ENCODE peak calls at places on chromosomes 4 and X, in eight cellular contexts. One of them, this sample, is unnamed.

GRCh38 chrX:130171446-130172126 is at the start of gene RAB33A:
- DNase-seq in left colon: no peak
- DNase-seq in nephron progenitor cell: peak
- DNase-seq in GM06990: peak
- DNase-seq in fibroblast of the aortic adventitia: peak
- DNase-seq in stimulated activated CD4-positive, alpha-beta T cell treated with anti-CD3 and anti-CD28 coated beads, Interleukin-2, amount 100 ng/mL, for 48 hours: no peak
- DNase-seq in activated CD8-positive, alpha-beta T cell treated with anti-CD3 and anti-CD28 coated beads, Interleukin-2, amount 10 ng/mL, durations not matched to agents 7 days and 5 days: peak
- DNase-seq in RKO: no peak
- DNase-seq in this sample: peak

GRCh38 chr4:146335763-146336412 is 121.5 kb downstream of the REELD1 start:
- DNase-seq in left colon: no peak
- DNase-seq in nephron progenitor cell: no peak
- DNase-seq in GM06990: no peak
- DNase-seq in fibroblast of the aortic adventitia: no peak
- DNase-seq in stimulated activated CD4-positive, alpha-beta T cell treated with anti-CD3 and anti-CD28 coated beads, Interleukin-2, amount 100 ng/mL, for 48 hours: no peak
- DNase-seq in activated CD8-positive, alpha-beta T cell treated with anti-CD3 and anti-CD28 coated beads, Interleukin-2, amount 10 ng/mL, durations not matched to agents 7 days and 5 days: no peak
- DNase-seq in RKO: no peak
- DNase-seq in this sample: no peak

GRCh38 chr4:183505556-183506388 is 914 bp downstream of the ING2 start:
- DNase-seq in left colon: peak
- DNase-seq in nephron progenitor cell: peak
- DNase-seq in GM06990: peak
- DNase-seq in fibroblast of the aortic adventitia: peak
- DNase-seq in stimulated activated CD4-positive, alpha-beta T cell treated with anti-CD3 and anti-CD28 coated beads, Interleukin-2, amount 100 ng/mL, for 48 hours: peak
- DNase-seq in activated CD8-positive, alpha-beta T cell treated with anti-CD3 and anti-CD28 coated beads, Interleukin-2, amount 10 ng/mL, durations not matched to agents 7 days and 5 days: peak
- DNase-seq in RKO: peak
- DNase-seq in this sample: peak

GRCh38 chrX:53050841-53051240 is 2.3 kb downstream of the GPR173 start:
- DNase-seq in left colon: no peak
- DNase-seq in nephron progenitor cell: no peak
- DNase-seq in GM06990: no peak
- DNase-seq in fibroblast of the aortic adventitia: peak
- DNase-seq in stimulated activated CD4-positive, alpha-beta T cell treated with anti-CD3 and anti-CD28 coated beads, Interleukin-2, amount 100 ng/mL, for 48 hours: no peak
- DNase-seq in activated CD8-positive, alpha-beta T cell treated with anti-CD3 and anti-CD28 coated beads, Interleukin-2, amount 10 ng/mL, durations not matched to agents 7 days and 5 days: no peak
- DNase-seq in RKO: no peak
- DNase-seq in this sample: no peak

GRCh38 chr4:83046693-83047473 is 11.9 kb downstream of the COPS4 start:
- DNase-seq in left colon: no peak
- DNase-seq in nephron progenitor cell: no peak
- DNase-seq in GM06990: no peak
- DNase-seq in fibroblast of the aortic adventitia: no peak
- DNase-seq in stimulated activated CD4-positive, alpha-beta T cell treated with anti-CD3 and anti-CD28 coated beads, Interleukin-2, amount 100 ng/mL, for 48 hours: no peak
- DNase-seq in activated CD8-positive, alpha-beta T cell treated with anti-CD3 and anti-CD28 coated beads, Interleukin-2, amount 10 ng/mL, durations not matched to agents 7 days and 5 days: no peak
- DNase-seq in RKO: no peak
- DNase-seq in this sample: no peak

GRCh38 chr4:27368781-27369180 is 508.1 kb downstream of the STIM2 start:
- DNase-seq in left colon: no peak
- DNase-seq in nephron progenitor cell: no peak
- DNase-seq in GM06990: no peak
- DNase-seq in fibroblast of the aortic adventitia: peak
- DNase-seq in stimulated activated CD4-positive, alpha-beta T cell treated with anti-CD3 and anti-CD28 coated beads, Interleukin-2, amount 100 ng/mL, for 48 hours: no peak
- DNase-seq in activated CD8-positive, alpha-beta T cell treated with anti-CD3 and anti-CD28 coated beads, Interleukin-2, amount 10 ng/mL, durations not matched to agents 7 days and 5 days: no peak
- DNase-seq in RKO: no peak
- DNase-seq in this sample: no peak

GRCh38 chr4:3646280-3646679 is 114.1 kb upstream of the LRPAP1 start:
- DNase-seq in left colon: no peak
- DNase-seq in nephron progenitor cell: no peak
- DNase-seq in GM06990: no peak
- DNase-seq in fibroblast of the aortic adventitia: no peak
- DNase-seq in stimulated activated CD4-positive, alpha-beta T cell treated with anti-CD3 and anti-CD28 coated beads, Interleukin-2, amount 100 ng/mL, for 48 hours: no peak
- DNase-seq in activated CD8-positive, alpha-beta T cell treated with anti-CD3 and anti-CD28 coated beads, Interleukin-2, amount 10 ng/mL, durations not matched to agents 7 days and 5 days: no peak
- DNase-seq in RKO: no peak
- DNase-seq in this sample: no peak

GRCh38 chr4:2462218-2462991 is 6.5 kb upstream of the RNF4 start:
- DNase-seq in left colon: peak
- DNase-seq in nephron progenitor cell: peak
- DNase-seq in GM06990: peak
- DNase-seq in fibroblast of the aortic adventitia: peak
- DNase-seq in stimulated activated CD4-positive, alpha-beta T cell treated with anti-CD3 and anti-CD28 coated beads, Interleukin-2, amount 100 ng/mL, for 48 hours: peak
- DNase-seq in activated CD8-positive, alpha-beta T cell treated with anti-CD3 and anti-CD28 coated beads, Interleukin-2, amount 10 ng/mL, durations not matched to agents 7 days and 5 days: peak
- DNase-seq in RKO: peak
- DNase-seq in this sample: peak

GRCh38 chrX:119501511-119502148 is 33.4 kb downstream of the SLC25A5 start:
- DNase-seq in left colon: no peak
- DNase-seq in nephron progenitor cell: no peak
- DNase-seq in GM06990: no peak
- DNase-seq in fibroblast of the aortic adventitia: no peak
- DNase-seq in stimulated activated CD4-positive, alpha-beta T cell treated with anti-CD3 and anti-CD28 coated beads, Interleukin-2, amount 100 ng/mL, for 48 hours: no peak
- DNase-seq in activated CD8-positive, alpha-beta T cell treated with anti-CD3 and anti-CD28 coated beads, Interleukin-2, amount 10 ng/mL, durations not matched to agents 7 days and 5 days: no peak
- DNase-seq in RKO: no peak
- DNase-seq in this sample: no peak

GRCh38 chr4:113958766-113959540 is 20.5 kb downstream of the ARSJ start:
- DNase-seq in left colon: no peak
- DNase-seq in nephron progenitor cell: no peak
- DNase-seq in GM06990: no peak
- DNase-seq in fibroblast of the aortic adventitia: peak
- DNase-seq in stimulated activated CD4-positive, alpha-beta T cell treated with anti-CD3 and anti-CD28 coated beads, Interleukin-2, amount 100 ng/mL, for 48 hours: no peak
- DNase-seq in activated CD8-positive, alpha-beta T cell treated with anti-CD3 and anti-CD28 coated beads, Interleukin-2, amount 10 ng/mL, durations not matched to agents 7 days and 5 days: no peak
- DNase-seq in RKO: peak
- DNase-seq in this sample: no peak

GRCh38 chrX:57977992-57978391 is 67.7 kb upstream of the ZXDA start:
- DNase-seq in left colon: no peak
- DNase-seq in nephron progenitor cell: no peak
- DNase-seq in GM06990: no peak
- DNase-seq in fibroblast of the aortic adventitia: no peak
- DNase-seq in stimulated activated CD4-positive, alpha-beta T cell treated with anti-CD3 and anti-CD28 coated beads, Interleukin-2, amount 100 ng/mL, for 48 hours: no peak
- DNase-seq in activated CD8-positive, alpha-beta T cell treated with anti-CD3 and anti-CD28 coated beads, Interleukin-2, amount 10 ng/mL, durations not matched to agents 7 days and 5 days: no peak
- DNase-seq in RKO: peak
- DNase-seq in this sample: no peak

GRCh38 chrX:40543661-40544328 is 37.0 kb upstream of the ATP6AP2 start:
- DNase-seq in left colon: no peak
- DNase-seq in nephron progenitor cell: peak
- DNase-seq in GM06990: no peak
- DNase-seq in fibroblast of the aortic adventitia: peak
- DNase-seq in stimulated activated CD4-positive, alpha-beta T cell treated with anti-CD3 and anti-CD28 coated beads, Interleukin-2, amount 100 ng/mL, for 48 hours: peak
- DNase-seq in activated CD8-positive, alpha-beta T cell treated with anti-CD3 and anti-CD28 coated beads, Interleukin-2, amount 10 ng/mL, durations not matched to agents 7 days and 5 days: peak
- DNase-seq in RKO: peak
- DNase-seq in this sample: no peak

GRCh38 chr4:122621010-122621616 is at the start of gene IL21:
- DNase-seq in left colon: no peak
- DNase-seq in nephron progenitor cell: no peak
- DNase-seq in GM06990: no peak
- DNase-seq in fibroblast of the aortic adventitia: no peak
- DNase-seq in stimulated activated CD4-positive, alpha-beta T cell treated with anti-CD3 and anti-CD28 coated beads, Interleukin-2, amount 100 ng/mL, for 48 hours: no peak
- DNase-seq in activated CD8-positive, alpha-beta T cell treated with anti-CD3 and anti-CD28 coated beads, Interleukin-2, amount 10 ng/mL, durations not matched to agents 7 days and 5 days: no peak
- DNase-seq in RKO: no peak
- DNase-seq in this sample: no peak

GRCh38 chrX:48676893-48677270 is 6.7 kb upstream of the WAS start:
- DNase-seq in left colon: no peak
- DNase-seq in nephron progenitor cell: no peak
- DNase-seq in GM06990: no peak
- DNase-seq in fibroblast of the aortic adventitia: no peak
- DNase-seq in stimulated activated CD4-positive, alpha-beta T cell treated with anti-CD3 and anti-CD28 coated beads, Interleukin-2, amount 100 ng/mL, for 48 hours: no peak
- DNase-seq in activated CD8-positive, alpha-beta T cell treated with anti-CD3 and anti-CD28 coated beads, Interleukin-2, amount 10 ng/mL, durations not matched to agents 7 days and 5 days: no peak
- DNase-seq in RKO: no peak
- DNase-seq in this sample: peak

GRCh38 chrX:130626521-130626920 is 224.7 kb downstream of the RBMX2 start:
- DNase-seq in left colon: no peak
- DNase-seq in nephron progenitor cell: no peak
- DNase-seq in GM06990: no peak
- DNase-seq in fibroblast of the aortic adventitia: no peak
- DNase-seq in stimulated activated CD4-positive, alpha-beta T cell treated with anti-CD3 and anti-CD28 coated beads, Interleukin-2, amount 100 ng/mL, for 48 hours: no peak
- DNase-seq in activated CD8-positive, alpha-beta T cell treated with anti-CD3 and anti-CD28 coated beads, Interleukin-2, amount 10 ng/mL, durations not matched to agents 7 days and 5 days: no peak
- DNase-seq in RKO: no peak
- DNase-seq in this sample: no peak

GRCh38 chr4:138242076-138242829 is at the start of gene SLC7A11:
- DNase-seq in left colon: peak
- DNase-seq in nephron progenitor cell: peak
- DNase-seq in GM06990: peak
- DNase-seq in fibroblast of the aortic adventitia: peak
- DNase-seq in stimulated activated CD4-positive, alpha-beta T cell treated with anti-CD3 and anti-CD28 coated beads, Interleukin-2, amount 100 ng/mL, for 48 hours: peak
- DNase-seq in activated CD8-positive, alpha-beta T cell treated with anti-CD3 and anti-CD28 coated beads, Interleukin-2, amount 10 ng/mL, durations not matched to agents 7 days and 5 days: peak
- DNase-seq in RKO: peak
- DNase-seq in this sample: peak

GRCh38 chr4:96063639-96064038 is 223.7 kb downstream of the PDHA2 start:
- DNase-seq in left colon: no peak
- DNase-seq in nephron progenitor cell: no peak
- DNase-seq in GM06990: no peak
- DNase-seq in fibroblast of the aortic adventitia: no peak
- DNase-seq in stimulated activated CD4-positive, alpha-beta T cell treated with anti-CD3 and anti-CD28 coated beads, Interleukin-2, amount 100 ng/mL, for 48 hours: no peak
- DNase-seq in activated CD8-positive, alpha-beta T cell treated with anti-CD3 and anti-CD28 coated beads, Interleukin-2, amount 10 ng/mL, durations not matched to agents 7 days and 5 days: no peak
- DNase-seq in RKO: no peak
- DNase-seq in this sample: no peak

GRCh38 chr4:139191373-139191772 is 14.4 kb upstream of the ELF2 start:
- DNase-seq in left colon: no peak
- DNase-seq in nephron progenitor cell: no peak
- DNase-seq in GM06990: no peak
- DNase-seq in fibroblast of the aortic adventitia: no peak
- DNase-seq in stimulated activated CD4-positive, alpha-beta T cell treated with anti-CD3 and anti-CD28 coated beads, Interleukin-2, amount 100 ng/mL, for 48 hours: no peak
- DNase-seq in activated CD8-positive, alpha-beta T cell treated with anti-CD3 and anti-CD28 coated beads, Interleukin-2, amount 10 ng/mL, durations not matched to agents 7 days and 5 days: no peak
- DNase-seq in RKO: no peak
- DNase-seq in this sample: no peak

GRCh38 chr4:76206222-76206942 is 7.2 kb downstream of the SCARB2 start:
- DNase-seq in left colon: no peak
- DNase-seq in nephron progenitor cell: no peak
- DNase-seq in GM06990: no peak
- DNase-seq in fibroblast of the aortic adventitia: peak
- DNase-seq in stimulated activated CD4-positive, alpha-beta T cell treated with anti-CD3 and anti-CD28 coated beads, Interleukin-2, amount 100 ng/mL, for 48 hours: no peak
- DNase-seq in activated CD8-positive, alpha-beta T cell treated with anti-CD3 and anti-CD28 coated beads, Interleukin-2, amount 10 ng/mL, durations not matched to agents 7 days and 5 days: no peak
- DNase-seq in RKO: no peak
- DNase-seq in this sample: no peak

This sample was measured in activated naive CD8-positive, alpha-beta T cell treated with anti-CD3 and anti-CD28 coated beads for 36 hours.